ENCODE peak calls at places on chromosome 5, in five cellular contexts. One of them, this sample, is unnamed.

GRCh38 chr5:136275601-136276000 is 82.6 kb upstream of the SMIM32 start:
- DNase-seq in hepatocyte: peak; percentile 8
- DNase-seq in SIG-M5: no peak
- DNase-seq in HFF-Myc: no peak
- DNase-seq in HuH-7: peak; percentile 3
- DNase-seq in this sample: peak; percentile 1

GRCh38 chr5:96896806-96897205 is 20.5 kb downstream of the ERAP2 start:
- DNase-seq in hepatocyte: no peak
- DNase-seq in SIG-M5: peak; percentile 62
- DNase-seq in HFF-Myc: no peak
- DNase-seq in HuH-7: no peak
- DNase-seq in this sample: no peak

GRCh38 chr5:14277407-14278320 is 134.5 kb downstream of the TRIO start:
- DNase-seq in hepatocyte: no peak
- DNase-seq in SIG-M5: no peak
- DNase-seq in HFF-Myc: no peak
- DNase-seq in HuH-7: no peak
- DNase-seq in this sample: no peak

GRCh38 chr5:157965989-157966388 is 107.0 kb upstream of the CLINT1 start:
- DNase-seq in hepatocyte: no peak
- DNase-seq in SIG-M5: no peak
- DNase-seq in HFF-Myc: no peak
- DNase-seq in HuH-7: no peak
- DNase-seq in this sample: no peak

GRCh38 chr5:135295852-135296251 is 103.2 kb downstream of the MACROH2A1 start:
- DNase-seq in hepatocyte: no peak
- DNase-seq in SIG-M5: no peak
- DNase-seq in HFF-Myc: no peak
- DNase-seq in HuH-7: no peak
- DNase-seq in this sample: no peak

GRCh38 chr5:120818128-120818527 is 354.0 kb downstream of the PRR16 start:
- DNase-seq in hepatocyte: no peak
- DNase-seq in SIG-M5: no peak
- DNase-seq in HFF-Myc: no peak
- DNase-seq in HuH-7: no peak
- DNase-seq in this sample: no peak

GRCh38 chr5:145350501-145350900 is 484.6 kb downstream of the PRELID2 start:
- DNase-seq in hepatocyte: no peak
- DNase-seq in SIG-M5: no peak
- DNase-seq in HFF-Myc: no peak
- DNase-seq in HuH-7: no peak
- DNase-seq in this sample: no peak

GRCh38 chr5:18792145-18792544 is 1157.9 kb downstream of the TAF11L14 start:
- DNase-seq in hepatocyte: peak; percentile 52
- DNase-seq in SIG-M5: no peak
- DNase-seq in HFF-Myc: no peak
- DNase-seq in HuH-7: no peak
- DNase-seq in this sample: no peak

GRCh38 chr5:57445715-57446037 is 36.9 kb downstream of the ACTBL2 start:
- DNase-seq in hepatocyte: no peak
- DNase-seq in SIG-M5: no peak
- DNase-seq in HFF-Myc: no peak
- DNase-seq in HuH-7: no peak
- DNase-seq in this sample: no peak

GRCh38 chr5:159208508-159209437 is 580 bp downstream of the RNF145 start:
- DNase-seq in hepatocyte: peak; percentile 64
- DNase-seq in SIG-M5: no peak
- DNase-seq in HFF-Myc: no peak
- DNase-seq in HuH-7: no peak
- DNase-seq in this sample: peak; percentile 23

GRCh38 chr5:105680858-105681257 is 1989.9 kb downstream of the EFNA5 start:
- DNase-seq in hepatocyte: no peak
- DNase-seq in SIG-M5: no peak
- DNase-seq in HFF-Myc: no peak
- DNase-seq in HuH-7: no peak
- DNase-seq in this sample: no peak

GRCh38 chr5:179504600-179505396 is 45.6 kb upstream of the RUFY1 start:
- DNase-seq in hepatocyte: peak; percentile 34
- DNase-seq in SIG-M5: no peak
- DNase-seq in HFF-Myc: no peak
- DNase-seq in HuH-7: peak; percentile 73
- DNase-seq in this sample: no peak

GRCh38 chr5:150556106-150556505 is 48.2 kb downstream of the NDST1 start:
- DNase-seq in hepatocyte: no peak
- DNase-seq in SIG-M5: no peak
- DNase-seq in HFF-Myc: no peak
- DNase-seq in HuH-7: no peak
- DNase-seq in this sample: no peak

GRCh38 chr5:72815580-72816296 is 723 bp upstream of the TNPO1 start:
- DNase-seq in hepatocyte: no peak
- DNase-seq in SIG-M5: no peak
- DNase-seq in HFF-Myc: no peak
- DNase-seq in HuH-7: peak; percentile 22
- DNase-seq in this sample: peak; percentile 18

GRCh38 chr5:94103507-94104245 is 362.3 kb upstream of the POU5F2 start:
- DNase-seq in hepatocyte: no peak
- DNase-seq in SIG-M5: no peak
- DNase-seq in HFF-Myc: no peak
- DNase-seq in HuH-7: no peak
- DNase-seq in this sample: no peak

GRCh38 chr5:9454012-9454481 is 91.8 kb downstream of the SEMA5A start:
- DNase-seq in hepatocyte: peak; percentile 56
- DNase-seq in SIG-M5: no peak
- DNase-seq in HFF-Myc: no peak
- DNase-seq in HuH-7: no peak
- DNase-seq in this sample: no peak

GRCh38 chr5:128305341-128305740 is 221.8 kb downstream of the SLC12A2 start:
- DNase-seq in hepatocyte: no peak
- DNase-seq in SIG-M5: no peak
- DNase-seq in HFF-Myc: no peak
- DNase-seq in HuH-7: no peak
- DNase-seq in this sample: no peak

GRCh38 chr5:33840927-33841547 is 50.8 kb downstream of the ADAMTS12 start:
- DNase-seq in hepatocyte: no peak
- DNase-seq in SIG-M5: no peak
- DNase-seq in HFF-Myc: no peak
- DNase-seq in HuH-7: no peak
- DNase-seq in this sample: no peak

GRCh38 chr5:125033602-125034001 is 287.2 kb upstream of the ZNF608 start:
- DNase-seq in hepatocyte: no peak
- DNase-seq in SIG-M5: no peak
- DNase-seq in HFF-Myc: no peak
- DNase-seq in HuH-7: no peak
- DNase-seq in this sample: no peak

GRCh38 chr5:172114875-172115422 is 73.1 kb downstream of the STK10 start:
- DNase-seq in hepatocyte: no peak
- DNase-seq in SIG-M5: peak; percentile 93
- DNase-seq in HFF-Myc: no peak
- DNase-seq in HuH-7: no peak
- DNase-seq in this sample: no peak

GRCh38 chr5:111235635-111236034 is 11.5 kb downstream of the CAMK4 start:
- DNase-seq in hepatocyte: no peak
- DNase-seq in SIG-M5: no peak
- DNase-seq in HFF-Myc: no peak
- DNase-seq in HuH-7: no peak
- DNase-seq in this sample: no peak

GRCh38 chr5:172180936-172181335 is 7.1 kb downstream of the STK10 start:
- DNase-seq in hepatocyte: no peak
- DNase-seq in SIG-M5: no peak
- DNase-seq in HFF-Myc: no peak
- DNase-seq in HuH-7: no peak
- DNase-seq in this sample: no peak

GRCh38 chr5:62538017-62538942 is 40.3 kb upstream of the LRRC70 start:
- DNase-seq in hepatocyte: peak; percentile 53
- DNase-seq in SIG-M5: no peak
- DNase-seq in HFF-Myc: peak; percentile 21
- DNase-seq in HuH-7: no peak
- DNase-seq in this sample: no peak

GRCh38 chr5:39717186-39717897 is 292.6 kb upstream of the DAB2 start:
- DNase-seq in hepatocyte: no peak
- DNase-seq in SIG-M5: no peak
- DNase-seq in HFF-Myc: no peak
- DNase-seq in HuH-7: no peak
- DNase-seq in this sample: no peak

GRCh38 chr5:75566710-75567309 is 44.4 kb upstream of the ANKDD1B start:
- DNase-seq in hepatocyte: peak; percentile 81
- DNase-seq in SIG-M5: peak; percentile 71
- DNase-seq in HFF-Myc: peak; percentile 85
- DNase-seq in HuH-7: no peak
- DNase-seq in this sample: no peak

GRCh38 chr5:1120236-1120999 is 8.6 kb upstream of the SLC12A7 start:
- DNase-seq in hepatocyte: no peak
- DNase-seq in SIG-M5: no peak
- DNase-seq in HFF-Myc: no peak
- DNase-seq in HuH-7: no peak
- DNase-seq in this sample: no peak

GRCh38 chr5:41708604-41708940 is 161.7 kb downstream of the OXCT1 start:
- DNase-seq in hepatocyte: no peak
- DNase-seq in SIG-M5: no peak
- DNase-seq in HFF-Myc: no peak
- DNase-seq in HuH-7: no peak
- DNase-seq in this sample: no peak

GRCh38 chr5:1331861-1332405 is 13.0 kb downstream of the CLPTM1L start:
- DNase-seq in hepatocyte: no peak
- DNase-seq in SIG-M5: no peak
- DNase-seq in HFF-Myc: no peak
- DNase-seq in HuH-7: no peak
- DNase-seq in this sample: no peak

GRCh38 chr5:34517249-34517648 is 138.9 kb upstream of the RAI14 start:
- DNase-seq in hepatocyte: no peak
- DNase-seq in SIG-M5: no peak
- DNase-seq in HFF-Myc: no peak
- DNase-seq in HuH-7: no peak
- DNase-seq in this sample: no peak

GRCh38 chr5:136192526-136193395 is at the start of gene SMIM32:
- DNase-seq in hepatocyte: peak; percentile 62
- DNase-seq in SIG-M5: no peak
- DNase-seq in HFF-Myc: no peak
- DNase-seq in HuH-7: peak; percentile 61
- DNase-seq in this sample: no peak

GRCh38 chr5:142322747-142323479 is 1.9 kb downstream of the SPRY4 start:
- DNase-seq in hepatocyte: no peak
- DNase-seq in SIG-M5: no peak
- DNase-seq in HFF-Myc: no peak
- DNase-seq in HuH-7: no peak
- DNase-seq in this sample: no peak

GRCh38 chr5:31894131-31894530 is 255.2 kb downstream of the PDZD2 start:
- DNase-seq in hepatocyte: no peak
- DNase-seq in SIG-M5: no peak
- DNase-seq in HFF-Myc: no peak
- DNase-seq in HuH-7: no peak
- DNase-seq in this sample: no peak

GRCh38 chr5:143215685-143216084 is 187.8 kb downstream of the NR3C1 start:
- DNase-seq in hepatocyte: no peak
- DNase-seq in SIG-M5: no peak
- DNase-seq in HFF-Myc: no peak
- DNase-seq in HuH-7: no peak
- DNase-seq in this sample: no peak

GRCh38 chr5:96629774-96630173 is 32.4 kb upstream of the CAST start:
- DNase-seq in hepatocyte: no peak
- DNase-seq in SIG-M5: no peak
- DNase-seq in HFF-Myc: peak; percentile 61
- DNase-seq in HuH-7: no peak
- DNase-seq in this sample: no peak

GRCh38 chr5:37641933-37642332 is 197.9 kb downstream of the GDNF start:
- DNase-seq in hepatocyte: no peak
- DNase-seq in SIG-M5: no peak
- DNase-seq in HFF-Myc: no peak
- DNase-seq in HuH-7: no peak
- DNase-seq in this sample: no peak

GRCh38 chr5:65030056-65030455 is 261.3 kb downstream of the CWC27 start:
- DNase-seq in hepatocyte: no peak
- DNase-seq in SIG-M5: no peak
- DNase-seq in HFF-Myc: no peak
- DNase-seq in HuH-7: no peak
- DNase-seq in this sample: no peak

GRCh38 chr5:150671509-150672236 is 10.6 kb downstream of the MYOZ3 start:
- DNase-seq in hepatocyte: peak; percentile 29
- DNase-seq in SIG-M5: no peak
- DNase-seq in HFF-Myc: no peak
- DNase-seq in HuH-7: no peak
- DNase-seq in this sample: no peak

GRCh38 chr5:172147857-172148256 is 40.2 kb downstream of the STK10 start:
- DNase-seq in hepatocyte: no peak
- DNase-seq in SIG-M5: no peak
- DNase-seq in HFF-Myc: no peak
- DNase-seq in HuH-7: no peak
- DNase-seq in this sample: no peak